ENCODE peak calls at places on chromosomes 13 and 19, in five cellular contexts. D is gastrocnemius medialis, C is astrocyte of the hippocampus, E is T-helper 1 cell, R is mucosa of gallbladder. F is an unnamed sample.

GRCh38 chr19:33640773-33641172 is 19.0 kb downstream of the CHST8 start:
- DNase-seq in D (no peak), C (no peak), E (no peak), R (no peak), F (no peak)

GRCh38 chr13:30065181-30065580 is 214.8 kb upstream of the UBL3 start:
- DNase-seq in D (no peak), C (no peak), E (no peak), R (no peak), F (no peak)

GRCh38 chr19:1410136-1410786 is 2.9 kb downstream of the DAZAP1 start:
- DNase-seq in D (no peak), C (peak), E (no peak), R (no peak), F (peak)

GRCh38 chr13:38862443-38862842 is 128.2 kb downstream of the STOML3 start:
- DNase-seq in D (no peak), C (no peak), E (no peak), R (no peak), F (no peak)

GRCh38 chr19:5006201-5006600 is 37.3 kb downstream of the KDM4B start:
- DNase-seq in D (no peak), C (no peak), E (no peak), R (no peak), F (peak)

GRCh38 chr19:34732548-34733255 is 1.3 kb upstream of the ZNF181 start:
- DNase-seq in D (no peak), C (no peak), E (no peak), R (no peak), F (peak)

GRCh38 chr19:31340059-31341025 is 8.9 kb downstream of the TSHZ3 start:
- DNase-seq in D (no peak), C (peak), E (peak), R (no peak), F (no peak)

GRCh38 chr19:2239771-2240770 is 3.4 kb downstream of the SF3A2 start:
- DNase-seq in D (no peak), C (peak), E (peak), R (no peak), F (no peak)

GRCh38 chr19:47427241-47428176 is 8.2 kb upstream of the MEIS3 start:
- DNase-seq in D (no peak), C (peak), E (peak), R (peak), F (peak)

GRCh38 chr19:38693380-38694223 is 46.2 kb downstream of the ACTN4 start:
- DNase-seq in D (no peak), C (peak), E (no peak), R (no peak), F (no peak)

GRCh38 chr13:28099396-28100148 is 804 bp downstream of the FLT3 start:
- DNase-seq in D (no peak), C (no peak), E (no peak), R (no peak), F (no peak)

GRCh38 chr19:4373601-4374441 is 26.5 kb downstream of the SH3GL1 start:
- DNase-seq in D (no peak), C (peak), E (no peak), R (no peak), F (peak)

GRCh38 chr19:29255912-29256311 is 43.0 kb upstream of the UQCRFS1 start:
- DNase-seq in D (no peak), C (no peak), E (no peak), R (no peak), F (no peak)

GRCh38 chr13:90719452-90719851 is 628.0 kb upstream of the MIR17HG start:
- DNase-seq in D (no peak), C (no peak), E (no peak), R (no peak), F (no peak)

GRCh38 chr19:34459614-34460013 is 21.9 kb upstream of the WTIP start:
- DNase-seq in D (no peak), C (no peak), E (no peak), R (peak), F (no peak)

GRCh38 chr19:41811036-41811435 is 14.6 kb downstream of the CEACAM3 start:
- DNase-seq in D (no peak), C (no peak), E (no peak), R (no peak), F (no peak)

GRCh38 chr19:18385675-18386542 is at the start of gene GDF15:
- DNase-seq in D (no peak), C (peak), E (no peak), R (peak), F (peak)

GRCh38 chr13:71864094-71864980 is 2.7 kb downstream of the DACH1 start:
- DNase-seq in D (no peak), C (peak), E (no peak), R (peak), F (peak)

GRCh38 chr13:52001120-52001731 is 10.0 kb downstream of the ATP7B start:
- DNase-seq in D (no peak), C (peak), E (no peak), R (no peak), F (no peak)

GRCh38 chr13:98447881-98448641 is 128.8 kb downstream of the STK24 start:
- DNase-seq in D (no peak), C (peak), E (no peak), R (no peak), F (peak)

GRCh38 chr13:30299746-30300145 is 7.6 kb downstream of the KATNAL1 start:
- DNase-seq in D (no peak), C (no peak), E (no peak), R (no peak), F (no peak)

GRCh38 chr13:99468971-99469545 is 32.2 kb upstream of the TM9SF2 start:
- DNase-seq in D (no peak), C (no peak), E (no peak), R (no peak), F (no peak)

GRCh38 chr13:35700661-35701060 is 224.2 kb upstream of the MAB21L1 start:
- DNase-seq in D (no peak), C (peak), E (no peak), R (no peak), F (no peak)

GRCh38 chr13:30679483-30680330 is 55.6 kb upstream of the ALOX5AP start:
- DNase-seq in D (no peak), C (peak), E (peak), R (no peak), F (no peak)

GRCh38 chr19:6947745-6948144 is 60.4 kb downstream of the ADGRE1 start:
- DNase-seq in D (no peak), C (peak), E (no peak), R (peak), F (no peak)

GRCh38 chr19:32877977-32878745 is 8.6 kb upstream of the SLC7A9 start:
- DNase-seq in D (no peak), C (no peak), E (no peak), R (no peak), F (no peak)

GRCh38 chr19:53999694-54000093 is 8.3 kb downstream of the CACNG6 start:
- DNase-seq in D (no peak), C (no peak), E (no peak), R (no peak), F (no peak)

GRCh38 chr13:111491021-111491420 is 170.6 kb downstream of the TEX29 start:
- DNase-seq in D (no peak), C (no peak), E (no peak), R (no peak), F (no peak)

GRCh38 chr19:17311455-17312248 is 2.3 kb downstream of the DDA1 start:
- DNase-seq in D (no peak), C (peak), E (no peak), R (no peak), F (peak)